ENCODE peak calls at places on chromosomes 2 and 18, in eight cellular contexts. One of them, this sample, is unnamed.

GRCh38 chr2:151928380-151928779 is 100.2 kb upstream of the ARL5A start:
- DNase-seq in pons: no peak
- DNase-seq in esophagus squamous epithelium: no peak
- DNase-seq in naive thymus-derived CD8-positive, alpha-beta T cell: no peak
- DNase-seq in heart left ventricle: no peak
- DNase-seq in HTR-8/SVneo: no peak
- DNase-seq in suprapubic skin: no peak
- DNase-seq in retina: no peak
- DNase-seq in this sample: no peak

GRCh38 chr18:22001912-22002487 is 167.4 kb upstream of the GATA6 start:
- DNase-seq in HTR-8/SVneo: no peak
- DNase-seq in esophagus squamous epithelium: no peak
- DNase-seq in naive thymus-derived CD8-positive, alpha-beta T cell: no peak
- DNase-seq in suprapubic skin: no peak
- DNase-seq in heart left ventricle: no peak
- DNase-seq in pons: no peak
- DNase-seq in retina: no peak
- DNase-seq in this sample: no peak

GRCh38 chr2:25936889-25937545 is 45.3 kb downstream of the KIF3C start:
- DNase-seq in suprapubic skin: no peak
- DNase-seq in pons: peak; percentile 42
- DNase-seq in naive thymus-derived CD8-positive, alpha-beta T cell: no peak
- DNase-seq in esophagus squamous epithelium: no peak
- DNase-seq in retina: no peak
- DNase-seq in HTR-8/SVneo: no peak
- DNase-seq in heart left ventricle: no peak
- DNase-seq in this sample: no peak

GRCh38 chr2:19358242-19359020 is at the start of gene OSR1:
- DNase-seq in naive thymus-derived CD8-positive, alpha-beta T cell: no peak
- DNase-seq in pons: no peak
- DNase-seq in HTR-8/SVneo: peak; percentile 54
- DNase-seq in esophagus squamous epithelium: no peak
- DNase-seq in retina: peak; percentile 73
- DNase-seq in heart left ventricle: peak; percentile 66
- DNase-seq in suprapubic skin: peak; percentile 81
- DNase-seq in this sample: peak; percentile 86

GRCh38 chr2:28239152-28239551 is 153.5 kb upstream of the FOSL2 start:
- DNase-seq in esophagus squamous epithelium: no peak
- DNase-seq in suprapubic skin: no peak
- DNase-seq in pons: no peak
- DNase-seq in HTR-8/SVneo: no peak
- DNase-seq in naive thymus-derived CD8-positive, alpha-beta T cell: no peak
- DNase-seq in retina: no peak
- DNase-seq in heart left ventricle: no peak
- DNase-seq in this sample: no peak

GRCh38 chr2:219509780-219510511 is 4.3 kb upstream of the ASIC4 start:
- DNase-seq in naive thymus-derived CD8-positive, alpha-beta T cell: no peak
- DNase-seq in heart left ventricle: peak; percentile 56
- DNase-seq in suprapubic skin: no peak
- DNase-seq in pons: peak; percentile 49
- DNase-seq in HTR-8/SVneo: peak; percentile 45
- DNase-seq in retina: peak; percentile 84
- DNase-seq in esophagus squamous epithelium: no peak
- DNase-seq in this sample: no peak

GRCh38 chr2:309148-309969 is 21.5 kb upstream of the ALKAL2 start:
- DNase-seq in retina: peak; percentile 68
- DNase-seq in heart left ventricle: no peak
- DNase-seq in esophagus squamous epithelium: no peak
- DNase-seq in suprapubic skin: no peak
- DNase-seq in naive thymus-derived CD8-positive, alpha-beta T cell: no peak
- DNase-seq in pons: no peak
- DNase-seq in HTR-8/SVneo: no peak
- DNase-seq in this sample: no peak

GRCh38 chr18:9115984-9116383 is 13.5 kb downstream of the NDUFV2 start:
- DNase-seq in HTR-8/SVneo: no peak
- DNase-seq in pons: no peak
- DNase-seq in esophagus squamous epithelium: no peak
- DNase-seq in naive thymus-derived CD8-positive, alpha-beta T cell: no peak
- DNase-seq in suprapubic skin: no peak
- DNase-seq in heart left ventricle: no peak
- DNase-seq in retina: no peak
- DNase-seq in this sample: no peak

GRCh38 chr2:235999011-235999410 is 169.2 kb downstream of the GBX2 start:
- DNase-seq in pons: no peak
- DNase-seq in suprapubic skin: no peak
- DNase-seq in HTR-8/SVneo: no peak
- DNase-seq in retina: no peak
- DNase-seq in heart left ventricle: no peak
- DNase-seq in naive thymus-derived CD8-positive, alpha-beta T cell: no peak
- DNase-seq in esophagus squamous epithelium: no peak
- DNase-seq in this sample: no peak

GRCh38 chr2:176599796-176600485 is 330.7 kb downstream of the MTX2 start:
- DNase-seq in suprapubic skin: no peak
- DNase-seq in heart left ventricle: no peak
- DNase-seq in naive thymus-derived CD8-positive, alpha-beta T cell: no peak
- DNase-seq in esophagus squamous epithelium: no peak
- DNase-seq in HTR-8/SVneo: no peak
- DNase-seq in pons: no peak
- DNase-seq in retina: no peak
- DNase-seq in this sample: no peak

GRCh38 chr2:168801961-168802824 is at the start of gene NOSTRIN:
- DNase-seq in suprapubic skin: no peak
- DNase-seq in esophagus squamous epithelium: no peak
- DNase-seq in pons: no peak
- DNase-seq in heart left ventricle: peak; percentile 41
- DNase-seq in retina: no peak
- DNase-seq in HTR-8/SVneo: no peak
- DNase-seq in naive thymus-derived CD8-positive, alpha-beta T cell: no peak
- DNase-seq in this sample: no peak

GRCh38 chr2:240433973-240434727 is 1.3 kb upstream of the GPC1 start:
- DNase-seq in suprapubic skin: peak; percentile 72
- DNase-seq in retina: no peak
- DNase-seq in pons: no peak
- DNase-seq in heart left ventricle: peak; percentile 26
- DNase-seq in esophagus squamous epithelium: no peak
- DNase-seq in HTR-8/SVneo: peak; percentile 90
- DNase-seq in naive thymus-derived CD8-positive, alpha-beta T cell: peak; percentile 55
- DNase-seq in this sample: peak; percentile 86

GRCh38 chr2:111116843-111117665 is 3.7 kb upstream of the BCL2L11 start:
- DNase-seq in retina: peak; percentile 85
- DNase-seq in pons: peak; percentile 72
- DNase-seq in esophagus squamous epithelium: no peak
- DNase-seq in suprapubic skin: peak; percentile 84
- DNase-seq in heart left ventricle: peak; percentile 75
- DNase-seq in naive thymus-derived CD8-positive, alpha-beta T cell: peak; percentile 82
- DNase-seq in HTR-8/SVneo: peak; percentile 88
- DNase-seq in this sample: peak; percentile 83

GRCh38 chr18:49491534-49491856 is 4.5 kb upstream of the C18orf32 start:
- DNase-seq in retina: peak; percentile 7
- DNase-seq in naive thymus-derived CD8-positive, alpha-beta T cell: no peak
- DNase-seq in heart left ventricle: no peak
- DNase-seq in suprapubic skin: no peak
- DNase-seq in esophagus squamous epithelium: no peak
- DNase-seq in pons: no peak
- DNase-seq in HTR-8/SVneo: no peak
- DNase-seq in this sample: no peak

GRCh38 chr2:62205554-62205953 is 9.6 kb downstream of the B3GNT2 start:
- DNase-seq in HTR-8/SVneo: no peak
- DNase-seq in naive thymus-derived CD8-positive, alpha-beta T cell: no peak
- DNase-seq in pons: no peak
- DNase-seq in esophagus squamous epithelium: no peak
- DNase-seq in suprapubic skin: no peak
- DNase-seq in heart left ventricle: no peak
- DNase-seq in retina: no peak
- DNase-seq in this sample: no peak

GRCh38 chr18:10424576-10425314 is 29.7 kb upstream of the APCDD1 start:
- DNase-seq in suprapubic skin: no peak
- DNase-seq in pons: no peak
- DNase-seq in HTR-8/SVneo: no peak
- DNase-seq in heart left ventricle: peak; percentile 45
- DNase-seq in retina: no peak
- DNase-seq in esophagus squamous epithelium: no peak
- DNase-seq in naive thymus-derived CD8-positive, alpha-beta T cell: no peak
- DNase-seq in this sample: no peak

GRCh38 chr2:140508756-140509155 is 1622.1 kb downstream of the LRP1B start:
- DNase-seq in pons: no peak
- DNase-seq in HTR-8/SVneo: no peak
- DNase-seq in heart left ventricle: no peak
- DNase-seq in suprapubic skin: no peak
- DNase-seq in retina: no peak
- DNase-seq in naive thymus-derived CD8-positive, alpha-beta T cell: no peak
- DNase-seq in esophagus squamous epithelium: no peak
- DNase-seq in this sample: no peak

GRCh38 chr2:36756438-36756837 is 59.9 kb downstream of the VIT start:
- DNase-seq in suprapubic skin: no peak
- DNase-seq in heart left ventricle: no peak
- DNase-seq in esophagus squamous epithelium: no peak
- DNase-seq in pons: no peak
- DNase-seq in retina: no peak
- DNase-seq in naive thymus-derived CD8-positive, alpha-beta T cell: no peak
- DNase-seq in HTR-8/SVneo: no peak
- DNase-seq in this sample: no peak

GRCh38 chr2:11406492-11407381 is 59.2 kb downstream of the E2F6 start:
- DNase-seq in pons: no peak
- DNase-seq in heart left ventricle: no peak
- DNase-seq in retina: no peak
- DNase-seq in esophagus squamous epithelium: no peak
- DNase-seq in HTR-8/SVneo: peak; percentile 44
- DNase-seq in naive thymus-derived CD8-positive, alpha-beta T cell: no peak
- DNase-seq in suprapubic skin: no peak
- DNase-seq in this sample: peak; percentile 91

GRCh38 chr2:117536139-117536538 is 278.4 kb upstream of the DDX18 start:
- DNase-seq in heart left ventricle: no peak
- DNase-seq in retina: peak; percentile 30
- DNase-seq in suprapubic skin: no peak
- DNase-seq in esophagus squamous epithelium: no peak
- DNase-seq in pons: no peak
- DNase-seq in HTR-8/SVneo: no peak
- DNase-seq in naive thymus-derived CD8-positive, alpha-beta T cell: no peak
- DNase-seq in this sample: no peak

GRCh38 chr2:42556351-42556890 is 12.0 kb upstream of the MTA3 start:
- DNase-seq in heart left ventricle: no peak
- DNase-seq in pons: no peak
- DNase-seq in HTR-8/SVneo: no peak
- DNase-seq in naive thymus-derived CD8-positive, alpha-beta T cell: peak; percentile 63
- DNase-seq in suprapubic skin: no peak
- DNase-seq in esophagus squamous epithelium: no peak
- DNase-seq in retina: peak; percentile 47
- DNase-seq in this sample: no peak